ENCODE peak calls at places on chromosome 13, in seven cellular contexts. X, B, T, E, P, Y and D are unnamed samples. For H3K27me3, the result is how much of the 10 kb centered on the place peaks cover.

GRCh38 chr13:70604448-70604847 is 496.2 kb upstream of the KLHL1 start:
- DNase-seq in P (no peak), B (no peak), T (no peak), Y (no peak), X (no peak), E (no peak), D (no peak)

GRCh38 chr13:51733656-51734334 is 70.2 kb downstream of the DHRS12 start:
- DNase-seq in X (no peak), T (no peak), Y (no peak), B (no peak), E (no peak), P (no peak), D (no peak)

GRCh38 chr13:31947105-31947504 is 84.5 kb upstream of the FRY start:
- DNase-seq in X (no peak), Y (no peak), B (no peak), E (no peak), P (no peak), T (no peak), D (no peak)

GRCh38 chr13:23418776-23419683 is 14.5 kb downstream of the SACS start:
- DNase-seq in E (no peak), T (no peak), P (no peak), Y (no peak), X (no peak), B (no peak), D (no peak)

GRCh38 chr13:27379694-27380596 is 44.5 kb upstream of the GTF3A start:
- DNase-seq in E (peak), Y (peak), P (no peak), B (no peak), T (peak), X (no peak), D (peak)

GRCh38 chr13:32086791-32087441 is 55.3 kb downstream of the FRY start:
- DNase-seq in E (no peak), Y (peak), B (no peak), X (no peak), T (no peak), P (no peak), D (no peak)

GRCh38 chr13:42056146-42056545 is 7.7 kb downstream of the DGKH start:
- DNase-seq in Y (no peak), T (no peak), E (no peak), B (no peak), X (no peak), P (no peak), D (no peak)

GRCh38 chr13:22061371-22061805 is 390.5 kb downstream of the FGF9 start:
- DNase-seq in B (no peak), Y (no peak), P (no peak), X (peak), E (peak), T (no peak), D (no peak)

GRCh38 chr13:106038752-106039151 is 496.7 kb downstream of the EFNB2 start:
- DNase-seq in B (peak), X (no peak), Y (peak), P (no peak), T (no peak), E (no peak), D (peak)

GRCh38 chr13:82739881-82740280 is 1142.4 kb downstream of the SLITRK1 start:
- DNase-seq in B (no peak), E (no peak), Y (peak), X (peak), T (no peak), P (no peak), D (peak)
- TF ChIP-seq CTCF in B (peak), E (peak), Y (peak), X (no peak), T (no peak), P (no peak), D (peak)

DNA sequence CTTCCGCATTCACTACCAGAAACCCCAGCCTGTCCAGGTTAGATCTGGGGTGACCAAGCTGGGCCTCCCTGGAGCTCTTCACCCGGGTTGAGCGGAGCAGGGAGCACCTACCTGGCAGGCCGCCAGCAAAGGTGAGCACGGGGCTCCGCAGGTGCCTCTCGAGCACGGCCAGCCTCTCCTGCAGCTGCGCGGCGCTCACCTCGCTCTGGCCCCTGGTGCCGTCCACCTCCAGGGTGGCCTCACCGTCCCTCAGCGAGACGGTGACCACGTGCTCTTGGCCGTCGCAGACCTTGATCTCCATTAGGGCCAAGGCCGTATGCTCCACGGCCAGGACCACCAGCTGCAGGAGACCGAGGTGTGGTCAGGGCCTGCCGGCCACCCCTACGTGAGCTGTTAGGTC is 42.0 kb downstream of the GAS6 start:
- DNase-seq in E (no peak), P (no peak), B (no peak), T (no peak), X (no peak), Y (no peak), D (no peak)
- H3K27ac ChIP-seq in E (no peak), P (peak), B (peak), T (peak), X (no peak), Y (no peak), D (peak)

GRCh38 chr13:20320885-20321284 is 88.8 kb upstream of the GJB6 start:
- DNase-seq in T (no peak), E (no peak), Y (no peak), P (no peak), B (no peak), X (no peak), D (no peak)
- H3K27me3 ChIP-seq in T (under half), E (under half), Y (under half), P (under half), B (under half), X (under half), D (under half)

GRCh38 chr13:63540042-63540441 is 2124.4 kb upstream of the PCDH20 start:
- DNase-seq in X (no peak), T (no peak), B (no peak), E (no peak), Y (no peak), P (no peak), D (no peak)
- TF ChIP-seq CTCF in X (no peak), T (no peak), B (no peak), E (no peak), Y (no peak), P (no peak), D (no peak)

GRCh38 chr13:112967666-112968379 is 1.2 kb upstream of the MCF2L start:
- DNase-seq in P (no peak), Y (no peak), T (no peak), E (no peak), X (peak), B (no peak), D (no peak)

GRCh38 chr13:112969692-112970338 is 801 bp downstream of the MCF2L start:
- DNase-seq in X (no peak), B (no peak), T (no peak), E (no peak), Y (no peak), P (no peak), D (no peak)

GRCh38 chr13:112968380-112968909 is 569 bp upstream of the MCF2L start:
- DNase-seq in T (peak), P (peak), X (peak), B (no peak), Y (no peak), E (peak), D (no peak)

GRCh38 chr13:112970552-112971287 is 1.7 kb downstream of the MCF2L start:
- DNase-seq in X (peak), T (no peak), E (no peak), P (no peak), B (no peak), Y (no peak), D (no peak)

DNA sequence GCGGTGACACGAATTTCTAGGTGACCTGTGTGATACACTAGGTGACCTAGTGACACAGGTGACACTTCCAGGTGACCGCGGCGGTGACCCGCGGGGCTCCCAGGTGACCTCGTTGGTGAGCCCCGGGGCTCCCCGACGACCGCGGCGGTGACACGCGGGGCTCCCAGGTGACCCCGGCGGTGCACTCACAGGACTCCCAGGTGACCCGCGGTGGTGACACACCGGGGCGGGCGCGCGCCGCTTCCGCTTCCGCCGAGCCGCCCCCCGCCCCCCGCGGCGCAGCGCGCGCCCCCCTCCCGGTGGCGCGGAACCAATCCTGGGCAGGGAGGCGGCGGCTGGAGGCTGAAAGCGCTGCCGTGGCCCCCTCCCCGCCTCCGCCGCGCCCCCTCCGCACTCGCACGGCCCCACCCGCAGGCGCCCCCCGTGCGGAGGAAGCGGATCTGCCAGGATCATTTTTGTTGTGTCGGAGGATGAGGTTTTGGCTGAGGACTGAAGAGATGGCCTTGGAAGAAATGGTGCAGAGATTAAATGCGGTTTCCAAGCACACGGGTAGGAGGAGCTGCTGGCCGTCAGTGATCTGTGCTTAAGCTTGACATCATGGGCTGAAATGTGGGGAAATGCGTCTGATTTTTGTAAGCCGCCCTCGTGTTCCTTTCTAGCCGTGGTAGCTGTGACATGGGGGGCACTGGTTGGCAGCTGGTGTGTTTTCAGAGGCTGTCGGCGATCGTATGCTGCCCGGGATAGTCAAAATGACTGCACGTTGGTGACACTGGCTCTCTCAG is at the start of gene MCF2L:
- DNase-seq in E (peak), X (peak), B (no peak), T (no peak), Y (peak), P (peak), D (no peak)
- H3K27ac ChIP-seq in E (no peak), X (peak), B (no peak), T (peak), Y (no peak), P (peak), D (no peak)

DNA sequence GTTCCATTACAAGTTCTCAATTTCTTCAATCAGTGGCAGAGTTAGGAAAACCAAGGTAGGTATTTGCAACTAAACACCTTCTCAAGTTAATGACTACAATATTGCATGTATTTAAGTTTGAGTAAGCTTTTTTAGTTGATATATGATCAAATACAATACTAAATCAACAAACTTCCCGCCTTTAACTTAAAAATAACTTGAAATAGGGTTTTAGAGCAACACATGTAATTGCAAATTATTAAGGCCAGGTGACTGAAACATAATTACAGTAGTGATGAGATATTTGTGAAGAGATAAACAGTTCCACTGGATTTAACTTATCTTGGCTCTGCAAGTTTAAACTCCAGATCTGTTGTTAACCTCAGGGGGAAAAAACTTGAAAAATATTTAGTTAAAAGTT is 3.8 kb downstream of the DACH1 start:
- DNase-seq in E (no peak), B (no peak), Y (no peak), P (no peak), X (no peak), T (no peak), D (no peak)
- H3K27me3 ChIP-seq in E (under half), B (under half), Y (half or more), P (under half), X (under half), T (under half), D (under half)

DNA sequence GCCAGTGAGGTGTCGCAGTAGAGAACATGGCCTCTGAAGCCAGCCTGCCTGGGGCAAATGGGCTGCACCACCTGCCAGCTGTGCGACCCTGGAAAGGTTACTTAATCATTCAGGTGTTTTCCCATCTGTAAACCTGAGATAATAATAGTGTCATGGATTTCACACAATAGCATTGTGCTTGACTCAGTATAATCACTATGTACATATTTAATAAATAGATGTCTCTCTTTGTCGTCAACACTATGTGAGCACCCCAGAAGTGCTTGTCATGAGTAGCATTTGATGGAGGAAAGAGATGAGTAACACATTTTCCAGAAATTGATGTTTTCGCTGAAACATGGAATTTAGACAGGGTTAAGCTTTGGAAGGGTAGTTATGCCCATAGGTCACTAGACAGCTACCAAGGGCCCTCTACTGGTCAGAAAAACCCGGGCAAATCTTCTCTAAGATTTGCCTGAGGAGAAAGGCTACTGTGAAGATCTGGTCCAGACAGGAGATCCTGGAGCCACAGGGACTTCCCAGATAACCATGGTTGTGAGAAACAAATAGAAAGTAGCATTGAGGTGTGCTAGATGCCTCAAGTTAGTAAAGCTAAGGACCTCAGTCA is 9.5 kb upstream of the MBNL2 start:
- DNase-seq in P (no peak), B (no peak), T (no peak), E (peak), Y (peak), X (no peak), D (peak)
- TF ChIP-seq CTCF in P (peak), B (peak), T (peak), E (peak), Y (peak), X (peak), D (peak)

GRCh38 chr13:44523176-44524017 is 52.7 kb downstream of the TSC22D1 start:
- DNase-seq in E (no peak), P (no peak), Y (peak), T (no peak), X (no peak), B (peak), D (peak)
- H3K27ac ChIP-seq in E (peak), P (no peak), Y (peak), T (no peak), X (no peak), B (peak), D (peak)

DNA sequence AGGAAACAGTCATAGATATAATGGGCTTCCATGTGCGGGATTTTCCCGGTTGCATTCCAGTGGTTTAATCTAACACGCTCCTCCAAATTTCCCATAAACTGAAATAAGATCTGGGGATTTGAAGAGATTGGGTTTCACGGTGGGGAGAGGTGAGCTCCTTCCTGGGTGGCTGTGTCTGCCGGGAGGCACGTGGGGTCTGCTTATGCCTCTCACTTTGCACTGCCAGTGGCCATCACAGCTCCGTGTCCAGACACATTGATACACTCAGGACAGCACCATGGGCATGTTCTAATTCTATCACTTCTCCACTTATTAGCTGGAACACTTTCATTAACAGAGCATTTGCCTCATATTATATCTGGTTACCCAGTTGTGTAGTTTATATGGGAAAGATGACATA is 73.4 kb downstream of the SOX1 start:
- DNase-seq in T (no peak), E (peak), B (no peak), Y (no peak), P (no peak), X (peak), D (no peak)
- H3K27me3 ChIP-seq in T (under half), E (under half), B (under half), Y (under half), P (under half), X (under half), D (under half)